ENCODE peak calls at places on chromosomes 4 and X, in seven cellular contexts. H, W, D, X, C, A and K are unnamed samples.

GRCh38 chr4:82957045-82957444 is 53.6 kb downstream of the LIN54 start:
- DNase-seq in A (no peak), W (peak), X (no peak), D (no peak), H (no peak), C (no peak), K (no peak)

GRCh38 chrX:150934453-150934852 is 36.0 kb upstream of the CD99L2 start:
- DNase-seq in H (no peak), W (no peak), D (no peak), C (no peak), X (no peak), A (peak), K (no peak)

GRCh38 chr4:123121241-123121907 is 199.0 kb upstream of the NUDT6 start:
- DNase-seq in C (no peak), X (no peak), W (no peak), D (no peak), A (no peak), H (no peak), K (no peak)

GRCh38 chr4:37132351-37132989 is 112.1 kb upstream of the NWD2 start:
- DNase-seq in A (no peak), C (no peak), X (no peak), W (no peak), D (no peak), H (no peak), K (no peak)

GRCh38 chr4:22607382-22607781 is 85.4 kb upstream of the GBA3 start:
- DNase-seq in C (no peak), X (no peak), H (no peak), D (peak), A (peak), W (peak), K (no peak)

GRCh38 chr4:36244257-36245084 is at the start of gene ARAP2:
- DNase-seq in D (peak), H (peak), X (peak), C (peak), A (peak), W (peak), K (peak)

GRCh38 chrX:148601034-148601433 is 100.6 kb downstream of the AFF2 start:
- DNase-seq in D (no peak), A (no peak), H (no peak), W (no peak), C (no peak), X (no peak), K (no peak)

GRCh38 chr4:154018659-154019058 is 229.8 kb upstream of the SFRP2 start:
- DNase-seq in D (peak), W (no peak), A (peak), X (no peak), C (no peak), H (no peak), K (no peak)

GRCh38 chr4:129821963-129822362 is 726.0 kb downstream of the C4orf33 start:
- DNase-seq in D (no peak), A (no peak), W (no peak), X (no peak), H (no peak), C (no peak), K (no peak)

GRCh38 chrX:7446815-7447214 is 298.9 kb upstream of the PUDP start:
- DNase-seq in C (no peak), D (no peak), X (no peak), W (no peak), A (no peak), H (no peak), K (no peak)

GRCh38 chr4:103272174-103272573 is 74.0 kb upstream of the CENPE start:
- DNase-seq in W (no peak), X (no peak), H (no peak), C (no peak), D (no peak), A (no peak), K (no peak)

GRCh38 chr4:20603671-20604313 is 96.5 kb upstream of the PACRGL start:
- DNase-seq in A (no peak), X (no peak), D (no peak), H (no peak), C (no peak), W (no peak), K (no peak)